ENCODE peak calls at places on chromosomes 5 and 9, in ten cellular contexts. Z is RWPE2; B is left ventricle myocardium inferior; Q is mucosa of descending colon; O is right atrium auricular region; N is effector memory CD4-positive, alpha-beta T cell; G is neuronal stem cell; Y is uterus; L is fibroblast of lung; F is cardiac muscle cell. C is an unnamed sample.

GRCh38 chr5:53067641-53068040 is 41.9 kb downstream of the MOCS2 start:
- DNase-seq in N (no peak), O (no peak), Z (no peak), G (no peak), L (peak; percentile 18), B (no peak), F (no peak), Y (no peak), Q (no peak), C (no peak)

GRCh38 chr9:86515221-86515620 is 161.0 kb upstream of the TUT7 start:
- DNase-seq in N (no peak), B (no peak), Z (no peak), O (no peak), L (no peak), Q (no peak), G (no peak), F (no peak), Y (no peak), C (no peak)

GRCh38 chr5:53403758-53404157 is 76.7 kb upstream of the FST start:
- DNase-seq in Q (no peak), N (no peak), Z (no peak), B (no peak), G (no peak), Y (no peak), L (peak; percentile 83), F (no peak), O (no peak), C (no peak)

GRCh38 chr5:124596595-124597388 is 149.6 kb downstream of the ZNF608 start:
- DNase-seq in L (peak; percentile 97), N (no peak), B (no peak), G (no peak), Z (no peak), O (no peak), Y (no peak), Q (no peak), F (no peak), C (no peak)

GRCh38 chr5:146291421-146292074 is 47.1 kb upstream of the POU4F3 start:
- DNase-seq in Q (no peak), G (peak; percentile 62), Z (no peak), F (peak; percentile 69), B (no peak), O (no peak), N (no peak), L (peak; percentile 24), Y (no peak), C (no peak)

GRCh38 chr5:83095973-83096539 is 18.7 kb downstream of the XRCC4 start:
- DNase-seq in F (no peak), B (no peak), O (no peak), L (peak; percentile 92), Z (peak; percentile 79), G (no peak), Q (no peak), Y (no peak), N (no peak), C (no peak)

GRCh38 chr5:52665544-52665943 is 122.2 kb upstream of the ITGA1 start:
- DNase-seq in L (no peak), N (no peak), B (no peak), F (no peak), Q (no peak), G (no peak), Z (no peak), O (no peak), Y (peak; percentile 21), C (no peak)

GRCh38 chr5:131112424-131112823 is 52.6 kb downstream of the HINT1 start:
- DNase-seq in L (no peak), Y (no peak), F (no peak), Q (no peak), O (no peak), B (no peak), N (no peak), G (no peak), Z (no peak), C (no peak)

GRCh38 chr9:95197692-95198271 is 119.7 kb downstream of the FANCC start:
- DNase-seq in F (no peak), G (no peak), Q (no peak), O (no peak), L (peak; percentile 87), B (no peak), Z (no peak), Y (no peak), N (no peak), C (no peak)

GRCh38 chr9:80995759-80996158 is 693.6 kb downstream of the TLE1 start:
- DNase-seq in L (peak; percentile 69), Z (no peak), B (no peak), G (no peak), Y (no peak), N (no peak), O (no peak), Q (no peak), F (no peak), C (no peak)

GRCh38 chr5:112109331-112109993 is 309.6 kb downstream of the EPB41L4A start:
- DNase-seq in O (no peak), G (no peak), Q (no peak), F (no peak), B (no peak), N (no peak), Z (peak; percentile 84), Y (peak; percentile 20), L (peak; percentile 81), C (no peak)

GRCh38 chr5:134383980-134384697 is 12.8 kb downstream of the UBE2B start:
- DNase-seq in Q (no peak), O (no peak), G (no peak), Z (no peak), L (no peak), F (no peak), Y (no peak), N (no peak), B (no peak), C (no peak)

GRCh38 chr9:88387035-88387732 is 1.1 kb upstream of the SPIN1 start:
- DNase-seq in Q (peak; percentile 80), B (peak; percentile 19), G (no peak), F (peak; percentile 38), N (no peak), O (no peak), Y (no peak), L (peak; percentile 65), Z (no peak), C (peak; percentile 49)

GRCh38 chr5:37841223-37841622 is 1.4 kb upstream of the GDNF start:
- DNase-seq in F (no peak), Q (no peak), B (no peak), Z (no peak), O (no peak), N (no peak), L (peak; percentile 64), Y (no peak), G (no peak), C (no peak)

GRCh38 chr5:157818368-157818767 is 40.6 kb downstream of the CLINT1 start:
- DNase-seq in Y (no peak), Q (no peak), N (no peak), Z (no peak), F (no peak), G (no peak), L (no peak), B (no peak), O (no peak), C (no peak)

GRCh38 chr9:128706671-128707381 is 4.5 kb downstream of the PKN3 start:
- DNase-seq in B (no peak), F (no peak), G (no peak), N (no peak), Y (no peak), Z (no peak), O (no peak), Q (peak; percentile 22), L (no peak), C (peak; percentile 71)

DNA sequence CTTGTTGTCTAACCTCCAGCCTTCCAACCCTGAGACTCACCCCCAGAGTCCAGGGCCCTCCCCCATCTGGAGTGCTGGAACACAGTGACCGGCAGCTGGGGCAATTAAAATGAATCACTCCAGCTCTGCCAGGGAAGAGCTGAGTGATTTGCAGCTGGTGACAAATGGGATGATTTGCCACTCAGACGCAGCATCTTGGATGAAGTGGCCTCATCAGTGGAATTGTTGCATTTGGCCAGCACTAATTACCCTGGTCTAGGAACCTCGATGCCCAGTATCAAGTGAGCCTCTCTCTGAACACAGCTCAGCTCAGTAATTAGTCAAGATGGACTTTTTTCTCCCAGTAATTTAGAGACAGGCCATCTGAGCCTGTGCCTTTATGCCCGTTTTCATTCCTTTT is 259.5 kb downstream of the GRIA1 start:
- DNase-seq in G (peak; percentile 75), Z (no peak), B (no peak), N (no peak), Q (no peak), Y (no peak), F (no peak), O (no peak), L (no peak), C (no peak)
- H3K4me1 ChIP-seq in G (peaks cover 15% of the 10 kb centered on the region), Z (peaks cover 8% of the 10 kb centered on the region), B (no peaks in the 10 kb centered on the region), N (no peaks in the 10 kb centered on the region), Q (no peaks in the 10 kb centered on the region), Y (no peaks in the 10 kb centered on the region), F (no peaks in the 10 kb centered on the region), O (no peaks in the 10 kb centered on the region), L (no peaks in the 10 kb centered on the region), C (no peaks in the 10 kb centered on the region)

GRCh38 chr9:130001185-130001584 is 41.8 kb downstream of the FNBP1 start:
- DNase-seq in N (no peak), Z (no peak), B (no peak), O (no peak), F (no peak), G (no peak), L (no peak), Q (no peak), Y (no peak), C (no peak)
- H3K4me1 ChIP-seq in N (peaks cover 28% of the 10 kb centered on the region), Z (no peaks in the 10 kb centered on the region), B (peaks cover 20% of the 10 kb centered on the region), O (no peaks in the 10 kb centered on the region), F (peaks cover 5% of the 10 kb centered on the region), G (peaks cover 3% of the 10 kb centered on the region), L (peaks cover 2% of the 10 kb centered on the region), Q (peaks cover 18% of the 10 kb centered on the region), Y (no peaks in the 10 kb centered on the region), C (peaks cover 11% of the 10 kb centered on the region)

DNA sequence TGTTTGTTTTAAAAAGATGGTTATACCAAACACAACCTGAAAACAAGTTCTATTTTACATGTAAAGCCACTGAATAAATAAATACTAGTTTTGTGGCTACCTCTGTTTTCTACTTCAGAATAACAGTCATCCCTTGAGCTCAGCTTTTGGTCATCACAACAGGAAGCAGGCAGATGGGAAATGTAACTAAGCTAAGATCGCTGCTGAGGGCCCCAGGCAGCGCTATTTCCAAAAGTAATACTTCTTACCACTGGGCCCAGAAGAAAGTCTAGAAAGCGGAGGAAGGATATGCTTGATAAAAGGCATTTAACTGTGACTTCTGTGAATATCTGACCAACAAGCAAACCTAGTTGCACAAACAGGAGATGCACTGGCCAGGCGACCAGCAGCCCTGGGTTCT is 61.4 kb downstream of the SERINC5 start:
- DNase-seq in F (no peak), G (no peak), Q (no peak), Y (no peak), N (no peak), Z (no peak), L (no peak), O (no peak), B (no peak), C (no peak)
- H3K4me1 ChIP-seq in F (peaks cover 62% of the 10 kb centered on the region), G (peaks cover 30% of the 10 kb centered on the region), Q (peaks cover 26% of the 10 kb centered on the region), Y (peaks cover 3% of the 10 kb centered on the region), N (peaks cover 64% of the 10 kb centered on the region), Z (no peaks in the 10 kb centered on the region), L (peaks cover 7% of the 10 kb centered on the region), O (no peaks in the 10 kb centered on the region), B (peaks cover 81% of the 10 kb centered on the region), C (peaks cover 45% of the 10 kb centered on the region)

DNA sequence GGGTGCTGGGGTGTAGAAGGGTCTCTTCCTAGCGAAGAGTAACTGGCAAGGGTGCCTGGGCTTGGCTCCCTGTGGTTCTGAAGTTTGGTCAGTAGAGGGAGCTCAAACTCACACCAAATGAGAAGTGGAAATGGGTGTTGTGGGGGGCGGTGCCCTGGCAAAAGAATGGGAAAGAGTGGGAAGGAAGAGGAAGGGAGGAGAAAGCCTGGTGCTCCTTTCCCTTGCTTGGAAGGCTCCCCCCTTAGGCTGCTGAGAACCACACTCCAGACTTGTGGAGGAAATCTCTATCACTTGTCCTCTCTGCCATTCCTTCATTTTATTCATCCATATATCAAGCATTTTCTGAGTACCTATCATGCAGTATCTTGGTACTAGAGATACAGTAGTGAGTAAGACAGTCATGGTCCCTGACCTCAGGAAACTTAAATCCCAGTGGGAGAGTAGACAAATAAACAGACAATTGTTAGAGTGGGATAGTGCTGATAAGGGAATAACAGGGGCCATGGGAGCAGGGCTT is 13.0 kb downstream of the SLC4A9 start:
- DNase-seq in L (peak; percentile 73), F (peak; percentile 74), Y (peak; percentile 74), Z (no peak), G (peak; percentile 67), B (peak; percentile 73), O (peak; percentile 81), N (no peak), Q (peak; percentile 74), C (peak; percentile 75)
- H3K4me1 ChIP-seq in L (no peaks in the 10 kb centered on the region), F (no peaks in the 10 kb centered on the region), Y (no peaks in the 10 kb centered on the region), Z (no peaks in the 10 kb centered on the region), G (peaks cover 2% of the 10 kb centered on the region), B (peaks cover 9% of the 10 kb centered on the region), O (no peaks in the 10 kb centered on the region), N (no peaks in the 10 kb centered on the region), Q (peaks cover 6% of the 10 kb centered on the region), C (no peaks in the 10 kb centered on the region)